ENCODE peak calls at places on chromosomes 12 and 14, in six cellular contexts. One of them, this sample, is unnamed.

GRCh38 chr12:57809425-57809824 is 9.1 kb downstream of the AVIL start:
- DNase-seq in fibroblast of lung: no peak
- DNase-seq in GM23248: no peak
- DNase-seq in SK-N-SH: no peak
- DNase-seq in IMR-90: no peak
- DNase-seq in PC-9: no peak
- DNase-seq in this sample: no peak

GRCh38 chr12:98424726-98425401 is 90.5 kb upstream of the TMPO start:
- DNase-seq in fibroblast of lung: peak; percentile 87
- DNase-seq in GM23248: peak; percentile 77
- DNase-seq in SK-N-SH: peak; percentile 70
- DNase-seq in IMR-90: peak; percentile 73
- DNase-seq in PC-9: peak; percentile 91
- DNase-seq in this sample: peak; percentile 69

GRCh38 chr12:130619378-130619970 is 96.6 kb downstream of the RIMBP2 start:
- DNase-seq in fibroblast of lung: no peak
- DNase-seq in GM23248: no peak
- DNase-seq in SK-N-SH: peak; percentile 52
- DNase-seq in IMR-90: no peak
- DNase-seq in PC-9: no peak
- DNase-seq in this sample: no peak

GRCh38 chr12:29505078-29505477 is 7.6 kb upstream of the OVCH1 start:
- DNase-seq in fibroblast of lung: no peak
- DNase-seq in GM23248: no peak
- DNase-seq in SK-N-SH: no peak
- DNase-seq in IMR-90: no peak
- DNase-seq in PC-9: no peak
- DNase-seq in this sample: no peak

GRCh38 chr14:36173161-36173560 is 3.4 kb downstream of the PTCSC3 start:
- DNase-seq in fibroblast of lung: peak; percentile 5
- DNase-seq in GM23248: no peak
- DNase-seq in SK-N-SH: no peak
- DNase-seq in IMR-90: no peak
- DNase-seq in PC-9: no peak
- DNase-seq in this sample: no peak

GRCh38 chr12:119693006-119693405 is 25.1 kb downstream of the PRKAB1 start:
- DNase-seq in fibroblast of lung: peak; percentile 97
- DNase-seq in GM23248: peak; percentile 86
- DNase-seq in SK-N-SH: peak; percentile 58
- DNase-seq in IMR-90: peak; percentile 90
- DNase-seq in PC-9: no peak
- DNase-seq in this sample: peak; percentile 95

GRCh38 chr12:52182898-52183543 is 8.8 kb downstream of the KRT80 start:
- DNase-seq in fibroblast of lung: peak; percentile 46
- DNase-seq in GM23248: no peak
- DNase-seq in SK-N-SH: no peak
- DNase-seq in IMR-90: peak; percentile 59
- DNase-seq in PC-9: no peak
- DNase-seq in this sample: peak; percentile 45

GRCh38 chr12:109538191-109538863 is 35.0 kb downstream of the MMAB start:
- DNase-seq in fibroblast of lung: no peak
- DNase-seq in GM23248: no peak
- DNase-seq in SK-N-SH: peak; percentile 88
- DNase-seq in IMR-90: no peak
- DNase-seq in PC-9: no peak
- DNase-seq in this sample: no peak

GRCh38 chr14:24179961-24180726 is 8.3 kb downstream of the REC8 start:
- DNase-seq in fibroblast of lung: peak; percentile 90
- DNase-seq in GM23248: peak; percentile 92
- DNase-seq in SK-N-SH: no peak
- DNase-seq in IMR-90: peak; percentile 90
- DNase-seq in PC-9: no peak
- DNase-seq in this sample: peak; percentile 93

GRCh38 chr12:8947737-8948136 is 1.7 kb downstream of the M6PR start:
- DNase-seq in fibroblast of lung: no peak
- DNase-seq in GM23248: peak; percentile 4
- DNase-seq in SK-N-SH: no peak
- DNase-seq in IMR-90: no peak
- DNase-seq in PC-9: no peak
- DNase-seq in this sample: no peak

GRCh38 chr14:67704484-67705089 is 2.9 kb downstream of the RDH12 start:
- DNase-seq in fibroblast of lung: peak; percentile 37
- DNase-seq in GM23248: peak; percentile 65
- DNase-seq in SK-N-SH: peak; percentile 59
- DNase-seq in IMR-90: peak; percentile 54
- DNase-seq in PC-9: peak; percentile 66
- DNase-seq in this sample: no peak

GRCh38 chr12:51000245-51000644 is 25.9 kb downstream of the SLC11A2 start:
- DNase-seq in fibroblast of lung: peak; percentile 72
- DNase-seq in GM23248: peak; percentile 72
- DNase-seq in SK-N-SH: no peak
- DNase-seq in IMR-90: peak; percentile 83
- DNase-seq in PC-9: peak; percentile 35
- DNase-seq in this sample: peak; percentile 75

GRCh38 chr14:75279153-75279738 is 618 bp downstream of the FOS start:
- DNase-seq in fibroblast of lung: peak; percentile 86
- DNase-seq in GM23248: peak; percentile 83
- DNase-seq in SK-N-SH: peak; percentile 53
- DNase-seq in IMR-90: peak; percentile 83
- DNase-seq in PC-9: peak; percentile 57
- DNase-seq in this sample: peak; percentile 92

GRCh38 chr12:3614806-3615466 is 123.9 kb downstream of the PRMT8 start:
- DNase-seq in fibroblast of lung: no peak
- DNase-seq in GM23248: no peak
- DNase-seq in SK-N-SH: no peak
- DNase-seq in IMR-90: no peak
- DNase-seq in PC-9: no peak
- DNase-seq in this sample: peak; percentile 38
- H3K36me3 ChIP-seq in fibroblast of lung: no peaks in the 10 kb centered on the region
- H3K36me3 ChIP-seq in GM23248: no peaks in the 10 kb centered on the region
- H3K36me3 ChIP-seq in SK-N-SH: no peaks in the 10 kb centered on the region
- H3K36me3 ChIP-seq in IMR-90: no peaks in the 10 kb centered on the region
- H3K36me3 ChIP-seq in PC-9: no peaks in the 10 kb centered on the region
- H3K36me3 ChIP-seq in this sample: no peaks in the 10 kb centered on the region

GRCh38 chr14:106528717-106529116 is 1002.3 kb downstream of the TMEM121 start:
- DNase-seq in fibroblast of lung: no peak
- DNase-seq in GM23248: no peak
- DNase-seq in SK-N-SH: no peak
- DNase-seq in IMR-90: no peak
- DNase-seq in PC-9: no peak
- DNase-seq in this sample: no peak

GRCh38 chr14:106530423-106531107 is 1004.2 kb downstream of the TMEM121 start:
- DNase-seq in fibroblast of lung: no peak
- DNase-seq in GM23248: no peak
- DNase-seq in SK-N-SH: no peak
- DNase-seq in IMR-90: no peak
- DNase-seq in PC-9: no peak
- DNase-seq in this sample: no peak

DNA sequence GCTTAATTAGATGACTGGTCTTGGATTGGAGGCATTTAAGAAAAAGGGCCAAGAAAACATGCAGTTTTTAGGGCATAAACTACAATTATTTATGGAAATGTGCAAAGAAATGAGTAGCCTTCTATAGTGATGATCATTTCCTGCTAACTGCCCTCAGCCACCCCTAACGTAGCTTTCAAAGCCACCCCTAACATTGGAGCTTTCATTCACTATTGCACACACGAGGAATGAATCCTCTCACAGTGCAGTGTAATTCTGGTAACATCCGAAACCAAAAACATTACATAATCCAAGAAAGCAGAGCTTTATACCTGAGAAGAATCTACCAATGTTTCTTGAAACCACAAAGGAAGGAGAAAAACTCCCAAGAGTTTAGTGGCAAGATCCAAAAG is 1003.6 kb downstream of the TMEM121 start:
- DNase-seq in fibroblast of lung: no peak
- DNase-seq in GM23248: no peak
- DNase-seq in SK-N-SH: no peak
- DNase-seq in IMR-90: no peak
- DNase-seq in PC-9: no peak
- DNase-seq in this sample: no peak
- H2AFZ ChIP-seq in fibroblast of lung: no peak overlapping the region
- H2AFZ ChIP-seq in GM23248: no peak overlapping the region
- H2AFZ ChIP-seq in SK-N-SH: no peak overlapping the region
- H2AFZ ChIP-seq in IMR-90: no peak overlapping the region
- H2AFZ ChIP-seq in PC-9: no peak overlapping the region
- H2AFZ ChIP-seq in this sample: no peak overlapping the region

GRCh38 chr14:102965282-102965681 is 42.8 kb downstream of the AMN start:
- DNase-seq in fibroblast of lung: no peak
- DNase-seq in GM23248: peak; percentile 27
- DNase-seq in SK-N-SH: no peak
- DNase-seq in IMR-90: no peak
- DNase-seq in PC-9: peak; percentile 57
- DNase-seq in this sample: no peak
- H3K36me3 ChIP-seq in fibroblast of lung: peaks cover 28% of the 10 kb centered on the region
- H3K36me3 ChIP-seq in GM23248: peaks cover 80% of the 10 kb centered on the region
- H3K36me3 ChIP-seq in SK-N-SH: peaks cover 79% of the 10 kb centered on the region
- H3K36me3 ChIP-seq in IMR-90: peaks cover 68% of the 10 kb centered on the region
- H3K36me3 ChIP-seq in PC-9: peaks cover 73% of the 10 kb centered on the region
- H3K36me3 ChIP-seq in this sample: peaks cover 92% of the 10 kb centered on the region

DNA sequence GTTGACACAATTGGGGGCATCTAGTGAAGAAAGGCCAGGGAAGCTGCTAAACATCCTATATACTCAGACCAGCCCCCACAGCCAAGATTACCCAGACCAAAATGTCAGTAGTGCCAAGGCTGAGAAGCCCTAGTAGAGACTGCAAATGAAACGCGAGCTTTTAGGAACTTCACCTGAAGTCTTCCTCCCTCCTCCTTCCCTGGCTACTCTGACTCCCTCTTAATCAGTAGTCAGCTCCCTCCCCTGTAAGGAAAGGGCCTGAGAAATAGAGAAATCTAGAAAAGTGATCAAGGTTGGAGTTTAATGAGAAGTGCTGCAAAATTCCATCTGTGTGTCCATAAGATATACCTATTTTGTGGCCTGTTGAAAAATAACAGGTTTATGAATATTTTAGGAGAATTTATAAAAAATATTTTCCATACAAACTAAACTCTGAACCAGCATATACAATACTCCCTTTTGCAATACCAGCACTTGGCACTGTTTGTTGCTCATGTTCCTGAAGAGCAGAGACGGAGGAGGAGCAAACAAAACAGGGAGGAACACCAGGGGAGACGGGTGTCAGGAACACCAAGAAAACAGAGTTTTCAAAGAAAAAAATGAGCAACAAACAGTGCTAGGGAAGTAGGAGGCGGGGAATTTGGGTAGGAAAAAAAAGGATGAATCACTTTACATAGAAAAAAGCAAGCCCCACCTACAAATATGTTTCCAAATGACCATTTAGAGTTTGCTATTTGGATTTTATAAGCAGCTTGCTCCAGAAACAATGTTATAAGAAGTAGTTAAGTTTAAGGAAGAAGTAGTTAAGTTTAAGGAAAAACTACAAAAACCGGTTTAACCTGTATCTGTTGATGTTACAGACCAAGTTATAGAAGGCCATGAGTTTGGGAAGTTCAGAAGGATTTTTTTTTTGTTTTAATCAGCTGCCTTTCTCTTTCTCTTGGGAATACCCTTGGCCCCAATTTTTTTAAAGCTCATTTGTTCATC is 282.1 kb upstream of the GRIP1 start:
- DNase-seq in fibroblast of lung: peak; percentile 18
- DNase-seq in GM23248: peak; percentile 2
- DNase-seq in SK-N-SH: no peak
- DNase-seq in IMR-90: no peak
- DNase-seq in PC-9: peak; percentile 89
- DNase-seq in this sample: no peak
- H2AFZ ChIP-seq in fibroblast of lung: no peak overlapping the region
- H2AFZ ChIP-seq in GM23248: no peak overlapping the region
- H2AFZ ChIP-seq in SK-N-SH: no peak overlapping the region
- H2AFZ ChIP-seq in IMR-90: no peak overlapping the region
- H2AFZ ChIP-seq in PC-9: peak overlapping the region; percentile 26
- H2AFZ ChIP-seq in this sample: no peak overlapping the region

GRCh38 chr12:104475269-104475668 is 18.5 kb downstream of the CHST11 start:
- DNase-seq in fibroblast of lung: no peak
- DNase-seq in GM23248: no peak
- DNase-seq in SK-N-SH: no peak
- DNase-seq in IMR-90: no peak
- DNase-seq in PC-9: no peak
- DNase-seq in this sample: no peak

GRCh38 chr12:104470521-104470920 is 13.8 kb downstream of the CHST11 start:
- DNase-seq in fibroblast of lung: no peak
- DNase-seq in GM23248: no peak
- DNase-seq in SK-N-SH: no peak
- DNase-seq in IMR-90: no peak
- DNase-seq in PC-9: no peak
- DNase-seq in this sample: no peak

GRCh38 chr12:104472748-104473147 is 16.0 kb downstream of the CHST11 start:
- DNase-seq in fibroblast of lung: no peak
- DNase-seq in GM23248: no peak
- DNase-seq in SK-N-SH: no peak
- DNase-seq in IMR-90: no peak
- DNase-seq in PC-9: no peak
- DNase-seq in this sample: no peak

GRCh38 chr12:104471336-104471735 is 14.6 kb downstream of the CHST11 start:
- DNase-seq in fibroblast of lung: no peak
- DNase-seq in GM23248: no peak
- DNase-seq in SK-N-SH: no peak
- DNase-seq in IMR-90: no peak
- DNase-seq in PC-9: no peak
- DNase-seq in this sample: no peak

GRCh38 chr12:104473374-104473983 is 16.7 kb downstream of the CHST11 start:
- DNase-seq in fibroblast of lung: no peak
- DNase-seq in GM23248: no peak
- DNase-seq in SK-N-SH: no peak
- DNase-seq in IMR-90: no peak
- DNase-seq in PC-9: no peak
- DNase-seq in this sample: no peak
- H3K36me3 ChIP-seq in fibroblast of lung: no peaks in the 10 kb centered on the region
- H3K36me3 ChIP-seq in GM23248: no peaks in the 10 kb centered on the region
- H3K36me3 ChIP-seq in SK-N-SH: no peaks in the 10 kb centered on the region
- H3K36me3 ChIP-seq in IMR-90: no peaks in the 10 kb centered on the region
- H3K36me3 ChIP-seq in PC-9: peaks cover 21% of the 10 kb centered on the region
- H3K36me3 ChIP-seq in this sample: no peaks in the 10 kb centered on the region

DNA sequence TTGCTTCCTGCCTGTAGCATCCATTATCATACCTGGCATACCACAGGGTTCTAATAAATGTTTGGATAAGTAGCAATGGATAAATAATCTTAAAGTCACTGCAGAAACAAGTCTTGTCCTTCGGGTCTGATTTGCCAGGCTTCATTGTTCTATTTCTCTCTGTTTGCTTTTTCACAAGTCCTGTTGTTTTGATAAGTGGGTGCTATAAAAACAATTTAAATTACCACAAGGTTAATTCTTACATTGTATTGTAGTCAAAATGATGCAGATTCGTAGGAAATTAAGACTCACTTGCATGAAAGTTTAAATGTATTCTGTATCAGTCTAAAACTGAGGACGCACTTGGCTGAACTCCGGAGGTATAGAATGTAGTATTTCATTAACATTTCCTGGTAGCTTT is 429.9 kb downstream of the NELL2 start:
- DNase-seq in fibroblast of lung: no peak
- DNase-seq in GM23248: no peak
- DNase-seq in SK-N-SH: no peak
- DNase-seq in IMR-90: no peak
- DNase-seq in PC-9: no peak
- DNase-seq in this sample: no peak
- H2AFZ ChIP-seq in fibroblast of lung: no peak overlapping the region
- H2AFZ ChIP-seq in GM23248: no peak overlapping the region
- H2AFZ ChIP-seq in SK-N-SH: no peak overlapping the region
- H2AFZ ChIP-seq in IMR-90: no peak overlapping the region
- H2AFZ ChIP-seq in PC-9: no peak overlapping the region
- H2AFZ ChIP-seq in this sample: no peak overlapping the region